ENCODE peak calls at places on chromosomes 2 and 18, in six cellular contexts. V is cardiac muscle cell, A is choroid plexus epithelial cell, I is testis, X is body of pancreas, D is brain microvascular endothelial cell. M is an unnamed sample.

GRCh38 chr2:42200534-42201227 is 31.5 kb downstream of the EML4 start:
- DNase-seq in V (no peak), A (peak; percentile 73), I (no peak), X (no peak), D (peak; percentile 47), M (peak; percentile 71)

GRCh38 chr2:73739101-73739500 is 2.0 kb upstream of the TPRKB start:
- DNase-seq in V (no peak), A (no peak), I (no peak), X (no peak), D (no peak), M (no peak)

GRCh38 chr2:219531639-219532377 is 11.8 kb downstream of the CHPF start:
- DNase-seq in V (no peak), A (no peak), I (no peak), X (no peak), D (no peak), M (no peak)

GRCh38 chr2:71876542-71877451 is 270.9 kb downstream of the CYP26B1 start:
- DNase-seq in V (no peak), A (no peak), I (no peak), X (no peak), D (no peak), M (no peak)

GRCh38 chr2:12469053-12469625 is 247.6 kb upstream of the TRIB2 start:
- DNase-seq in V (no peak), A (peak; percentile 34), I (no peak), X (no peak), D (no peak), M (peak; percentile 49)

GRCh38 chr2:200296118-200296517 is 10.4 kb upstream of the SPATS2L start:
- DNase-seq in V (no peak), A (no peak), I (no peak), X (no peak), D (no peak), M (no peak)

GRCh38 chr18:77899972-77900754 is 650.5 kb downstream of the GALR1 start:
- DNase-seq in V (peak; percentile 81), A (peak; percentile 47), I (peak; percentile 53), X (peak; percentile 42), D (peak; percentile 3), M (peak; percentile 13)

GRCh38 chr2:187138240-187138639 is 289.3 kb upstream of the ZSWIM2 start:
- DNase-seq in V (peak; percentile 41), A (peak; percentile 72), I (peak; percentile 43), X (no peak), D (peak; percentile 38), M (peak; percentile 70)

GRCh38 chr2:187115627-187116026 is 266.7 kb upstream of the ZSWIM2 start:
- DNase-seq in V (no peak), A (no peak), I (no peak), X (no peak), D (no peak), M (no peak)

GRCh38 chr18:778194-779007 is 33.6 kb downstream of the YES1 start:
- DNase-seq in V (no peak), A (peak; percentile 38), I (no peak), X (no peak), D (no peak), M (peak; percentile 45)

GRCh38 chr2:16257001-16257724 is 316.8 kb downstream of the MYCN start:
- DNase-seq in V (no peak), A (no peak), I (no peak), X (no peak), D (no peak), M (no peak)

GRCh38 chr2:213934560-213934959 is 476.3 kb upstream of the VWC2L start:
- DNase-seq in V (no peak), A (peak; percentile 42), I (no peak), X (no peak), D (peak; percentile 42), M (peak; percentile 41)

GRCh38 chr2:63589148-63589972 is 597 bp downstream of the MDH1 start:
- DNase-seq in V (peak; percentile 32), A (no peak), I (no peak), X (no peak), D (no peak), M (no peak)

GRCh38 chr2:80037310-80037709 is 267.2 kb downstream of the LRRTM1 start:
- DNase-seq in V (no peak), A (no peak), I (no peak), X (no peak), D (no peak), M (no peak)

GRCh38 chr2:100344433-100344832 is 22.1 kb upstream of the LONRF2 start:
- DNase-seq in V (no peak), A (no peak), I (no peak), X (no peak), D (no peak), M (no peak)

GRCh38 chr2:220504890-220505564 is 877.6 kb downstream of the SLC4A3 start:
- DNase-seq in V (no peak), A (peak; percentile 55), I (no peak), X (no peak), D (peak; percentile 64), M (peak; percentile 37)

GRCh38 chr2:158187908-158188307 is 86.2 kb downstream of the UPP2 start:
- DNase-seq in V (peak; percentile 31), A (no peak), I (no peak), X (no peak), D (no peak), M (no peak)

GRCh38 chr2:56531668-56532420 is 348.1 kb downstream of the CCDC85A start:
- DNase-seq in V (no peak), A (peak; percentile 4), I (no peak), X (no peak), D (no peak), M (peak; percentile 54)

GRCh38 chr18:31241900-31242409 is 76.0 kb upstream of the DSG1 start:
- DNase-seq in V (peak; percentile 39), A (no peak), I (peak; percentile 20), X (peak; percentile 48), D (no peak), M (no peak)

GRCh38 chr2:20625491-20625919 is 25.4 kb downstream of the HS1BP3 start:
- DNase-seq in V (no peak), A (no peak), I (no peak), X (no peak), D (no peak), M (no peak)

GRCh38 chr2:96098900-96099590 is 17.3 kb downstream of the ADRA2B start:
- DNase-seq in V (peak; percentile 59), A (no peak), I (peak; percentile 61), X (peak; percentile 7), D (no peak), M (no peak)

GRCh38 chr18:48195782-48196181 is 213.4 kb downstream of the ZBTB7C start:
- DNase-seq in V (no peak), A (no peak), I (no peak), X (no peak), D (no peak), M (peak; percentile 5)

GRCh38 chr2:3727397-3728045 is 24.1 kb downstream of the DCDC2C start:
- DNase-seq in V (no peak), A (no peak), I (no peak), X (no peak), D (no peak), M (no peak)

GRCh38 chr2:111122631-111123421 is 2.1 kb downstream of the BCL2L11 start:
- DNase-seq in V (peak; percentile 84), A (peak; percentile 82), I (peak; percentile 87), X (peak; percentile 83), D (peak; percentile 79), M (peak; percentile 93)

GRCh38 chr2:111121873-111122630 is 1.3 kb downstream of the BCL2L11 start:
- DNase-seq in V (peak; percentile 96), A (peak; percentile 87), I (peak; percentile 88), X (peak; percentile 89), D (peak; percentile 61), M (peak; percentile 83)

GRCh38 chr2:111126581-111126980 is 5.9 kb downstream of the BCL2L11 start:
- DNase-seq in V (no peak), A (no peak), I (no peak), X (no peak), D (no peak), M (no peak)

GRCh38 chr2:111121028-111121872 is 536 bp downstream of the BCL2L11 start:
- DNase-seq in V (peak; percentile 81), A (peak; percentile 46), I (peak; percentile 50), X (peak; percentile 63), D (no peak), M (peak; percentile 34)

DNA sequence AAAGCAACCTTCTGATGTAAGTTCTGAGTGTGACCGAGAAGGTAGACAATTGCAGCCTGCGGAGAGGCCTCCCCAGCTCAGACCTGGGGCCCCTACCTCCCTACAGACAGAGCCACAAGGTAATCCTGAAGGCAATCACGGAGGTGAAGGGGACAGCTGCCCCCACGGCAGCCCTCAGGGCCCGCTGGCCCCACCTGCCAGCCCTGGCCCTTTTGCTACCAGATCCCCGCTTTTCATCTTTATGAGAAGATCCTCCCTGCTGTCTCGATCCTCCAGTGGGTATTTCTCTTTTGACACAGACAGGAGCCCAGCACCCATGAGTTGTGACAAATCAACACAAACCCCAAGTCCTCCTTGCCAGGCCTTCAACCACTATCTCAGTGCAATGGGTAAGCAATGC is 3.0 kb downstream of the BCL2L11 start:
- DNase-seq in V (no peak), A (no peak), I (no peak), X (no peak), D (no peak), M (no peak)
- H3K4me3 ChIP-seq in V (peak overlapping the region; percentile 96), A (no peak overlapping the region), I (peak overlapping the region; percentile 79), X (no peak overlapping the region), D (no peak overlapping the region), M (no peak overlapping the region)

DNA sequence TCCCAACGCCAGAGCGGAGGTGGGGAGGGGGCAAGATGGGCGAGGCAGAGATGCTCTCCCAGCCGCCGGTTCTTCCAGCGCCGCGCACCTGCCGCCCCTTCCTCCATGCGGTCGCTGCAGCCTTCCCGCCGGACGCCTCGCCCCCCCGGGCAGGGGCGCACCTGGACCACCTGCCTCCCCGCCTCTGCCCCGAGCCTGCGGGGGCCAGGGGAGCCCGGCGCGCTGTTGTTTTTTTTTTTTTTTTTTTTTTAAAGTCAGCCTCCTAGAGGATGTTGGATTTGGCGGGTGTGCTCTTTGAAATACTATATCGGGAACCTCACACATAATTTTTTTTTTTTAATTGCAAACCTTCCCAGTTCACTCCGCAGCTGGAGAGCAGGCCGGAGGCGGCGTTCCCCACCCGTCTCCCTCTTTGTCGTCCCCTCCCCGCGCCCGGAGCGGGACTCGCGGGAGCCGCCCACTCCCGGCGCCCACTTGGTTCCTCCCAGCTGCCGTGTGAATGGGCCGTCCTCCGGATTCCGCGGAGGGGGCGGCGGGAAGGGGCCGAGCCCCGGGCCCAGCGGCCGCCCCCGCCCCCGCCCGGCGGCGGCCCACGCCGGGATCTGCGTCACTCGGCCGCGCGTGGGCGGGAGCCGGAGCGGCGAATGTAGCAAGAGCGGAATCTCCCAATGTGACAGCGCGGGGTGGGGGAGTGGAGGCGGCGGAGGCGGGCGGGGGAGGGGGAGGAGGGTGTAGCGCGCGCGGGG is 421 bp upstream of the NAB1 start:
- DNase-seq in V (peak; percentile 85), A (peak; percentile 95), I (peak; percentile 89), X (peak; percentile 83), D (peak; percentile 79), M (peak; percentile 91)
- TF ChIP-seq CTCF in V (no peak), A (no peak), I (no peak), X (peak; percentile 6), D (no peak), M (no peak)

DNA sequence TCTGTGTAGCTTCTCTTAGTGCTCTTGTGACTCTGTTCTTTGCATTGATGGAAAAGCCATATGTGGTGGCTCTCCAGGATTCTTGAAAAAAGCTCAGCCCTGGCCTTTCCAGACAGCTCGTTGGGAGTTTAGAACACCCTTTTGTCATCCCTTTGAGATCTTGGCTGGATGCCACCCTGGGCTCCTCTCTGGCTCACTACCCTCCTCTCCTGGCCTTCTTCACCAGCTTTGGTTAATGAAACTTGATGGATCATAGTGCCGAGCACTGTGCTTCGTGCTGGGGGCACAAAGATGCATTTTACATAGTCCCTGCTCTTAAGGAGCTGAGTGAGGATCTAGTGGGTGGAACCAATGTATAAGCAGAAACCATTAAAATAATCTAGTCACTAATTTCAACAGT is 15.6 kb upstream of the FHOD3 start:
- DNase-seq in V (no peak), A (no peak), I (peak; percentile 45), X (no peak), D (no peak), M (peak; percentile 16)
- H3K4me3 ChIP-seq in V (no peak overlapping the region), A (no peak overlapping the region), I (no peak overlapping the region), X (no peak overlapping the region), D (no peak overlapping the region), M (no peak overlapping the region)

GRCh38 chr2:30475542-30475941 is 28.5 kb downstream of the LCLAT1 start:
- DNase-seq in V (no peak), A (peak; percentile 13), I (no peak), X (no peak), D (no peak), M (no peak)
- TF ChIP-seq CTCF in V (no peak), A (no peak), I (no peak), X (peak; percentile 27), D (no peak), M (no peak)

M was measured in cardiac fibroblast.